ENCODE peak calls at places on chromosomes 3 and 15, in six cellular contexts. P is activated T-helper 1 cell treated with anti-CD3 and anti-CD28 coated beads, Interleukin-12 subunit alpha, Interleukin-12 subunit beta, Interleukin-2, Interleukin-4 antibody, amounts not matched to agents 30 ng/mL and 10 ng/mL and 1 ng/mL, durations not matched to agents 14 hours and 24 hours and 36 hours; J is foreskin fibroblast; S is activated CD8-positive, alpha-beta memory T cell treated with anti-CD3 and anti-CD28 coated beads, Interleukin-2, amount 10 ng/mL, durations not matched to agents 7 days and 5 days; T is sciatic nerve; F is T follicular helper cell. N is an unnamed sample.

GRCh38 chr15:90173372-90173771 is 27.8 kb upstream of the SEMA4B start:
- DNase-seq in F (no peak), P (no peak), J (no peak), S (no peak), T (no peak), N (no peak)

GRCh38 chr3:47612178-47612577 is 33.5 kb upstream of the CSPG5 start:
- DNase-seq in J (peak), T (no peak), S (no peak), P (no peak), F (no peak), N (no peak)

GRCh38 chr15:50280271-50280670 is 14.7 kb upstream of the HDC start:
- DNase-seq in F (no peak), P (no peak), S (no peak), J (no peak), T (no peak), N (no peak)

GRCh38 chr15:66196565-66196964 is 57.0 kb downstream of the MEGF11 start:
- DNase-seq in J (no peak), F (no peak), T (no peak), S (no peak), P (no peak), N (no peak)

GRCh38 chr15:75338661-75339240 is 2.9 kb downstream of the COMMD4 start:
- DNase-seq in T (no peak), S (no peak), P (no peak), F (no peak), J (no peak), N (no peak)

GRCh38 chr3:149340310-149340933 is 7.0 kb upstream of the TM4SF18 start:
- DNase-seq in S (no peak), J (peak), P (no peak), F (no peak), T (no peak), N (no peak)

GRCh38 chr15:81498314-81498713 is 124.3 kb upstream of the TMC3 start:
- DNase-seq in T (no peak), F (no peak), J (no peak), S (no peak), P (no peak), N (no peak)

GRCh38 chr3:31581660-31582059 is 48.9 kb downstream of the STT3B start:
- DNase-seq in F (no peak), S (no peak), J (peak), T (no peak), P (no peak), N (no peak)

GRCh38 chr3:43105224-43105596 is 669 bp downstream of the POMGNT2 start:
- DNase-seq in F (peak), J (no peak), S (no peak), T (no peak), P (peak), N (no peak)

GRCh38 chr3:166829896-166830295 is 550.2 kb downstream of the ZBBX start:
- DNase-seq in J (no peak), P (no peak), T (no peak), F (no peak), S (no peak), N (no peak)

GRCh38 chr3:55899887-55900286 is 412.8 kb upstream of the WNT5A start:
- DNase-seq in T (no peak), J (no peak), P (no peak), S (no peak), F (no peak), N (no peak)

GRCh38 chr3:132342183-132342582 is 25.0 kb downstream of the ACP3 start:
- DNase-seq in J (peak), F (no peak), T (no peak), S (no peak), P (no peak), N (no peak)

GRCh38 chr15:57890351-57890750 is 175.2 kb downstream of the ALDH1A2 start:
- DNase-seq in T (no peak), S (no peak), P (no peak), F (no peak), J (peak), N (no peak)

GRCh38 chr3:66938338-66938963 is 59.7 kb upstream of the KBTBD8 start:
- DNase-seq in S (peak), P (no peak), T (no peak), J (peak), F (peak), N (no peak)

GRCh38 chr3:64318670-64319271 is 93.5 kb upstream of the PRICKLE2 start:
- DNase-seq in J (no peak), P (no peak), T (no peak), F (no peak), S (no peak), N (no peak)

GRCh38 chr3:43699864-43700263 is 9.1 kb downstream of the ABHD5 start:
- DNase-seq in F (no peak), J (peak), S (no peak), T (no peak), P (no peak), N (no peak)

GRCh38 chr3:46214751-46215352 is 6.7 kb upstream of the CCR1 start:
- DNase-seq in S (peak), J (no peak), P (no peak), F (no peak), T (no peak), N (peak)

GRCh38 chr15:95129589-95129988 is 898.2 kb downstream of the MCTP2 start:
- DNase-seq in F (no peak), S (no peak), P (no peak), J (peak), T (peak), N (no peak)

GRCh38 chr3:46208167-46208704 is at the start of gene CCR1:
- DNase-seq in S (peak), P (peak), F (no peak), J (peak), T (no peak), N (peak)

GRCh38 chr15:76903251-76903681 is 1.9 kb downstream of the SCAPER start:
- DNase-seq in J (peak), P (peak), F (no peak), S (no peak), T (no peak), N (peak)

N was measured in NK-92 treated with Interleukin-12 subunit alpha and Interleukin-12 subunit beta, amount 100 ng/mL, for 24 hours.